ENCODE peak calls at places on chromosome 14, in four cellular contexts. One of them, this sample, is unnamed.
A peak's percentile ranks its signal among the peaks of the same experiment; 100 is the strongest.

GRCh38 chr14:50082784-50083466 is 33.4 kb downstream of the VCPKMT start:
- DNase-seq in HepG2: no peak
- DNase-seq in WTC11: no peak
- DNase-seq in K562: no peak
- DNase-seq in this sample: no peak

GRCh38 chr14:58918066-58918465 is 270.4 kb upstream of the DAAM1 start:
- DNase-seq in HepG2: no peak
- DNase-seq in WTC11: no peak
- DNase-seq in K562: no peak
- DNase-seq in this sample: no peak

GRCh38 chr14:36021030-36021422 is 155.5 kb downstream of the PTCSC3 start:
- DNase-seq in HepG2: no peak
- DNase-seq in K562: no peak
- DNase-seq in WTC11: no peak
- DNase-seq in this sample: no peak

GRCh38 chr14:63460594-63461132 is 82.5 kb downstream of the PPP2R5E start:
- DNase-seq in HepG2: no peak
- DNase-seq in WTC11: no peak
- DNase-seq in K562: no peak
- DNase-seq in this sample: no peak

GRCh38 chr14:61478971-61479473 is 157.6 kb downstream of the PRKCH start:
- DNase-seq in K562: no peak
- DNase-seq in WTC11: no peak
- DNase-seq in HepG2: no peak
- DNase-seq in this sample: no peak

GRCh38 chr14:55354500-55354899 is 57.1 kb downstream of the ATG14 start:
- DNase-seq in WTC11: peak; percentile 62
- DNase-seq in K562: no peak
- DNase-seq in HepG2: peak; percentile 41
- DNase-seq in this sample: peak; percentile 64

GRCh38 chr14:64196668-64197411 is 97.3 kb downstream of the ESR2 start:
- DNase-seq in K562: no peak
- DNase-seq in HepG2: no peak
- DNase-seq in WTC11: peak; percentile 71
- DNase-seq in this sample: peak; percentile 61

GRCh38 chr14:40093800-40094199 is 661.6 kb upstream of the FBXO33 start:
- DNase-seq in WTC11: no peak
- DNase-seq in HepG2: no peak
- DNase-seq in K562: no peak
- DNase-seq in this sample: no peak

GRCh38 chr14:74289801-74290200 is 12.9 kb downstream of the ABCD4 start:
- DNase-seq in K562: no peak
- DNase-seq in WTC11: no peak
- DNase-seq in HepG2: no peak
- DNase-seq in this sample: no peak

GRCh38 chr14:51738754-51739153 is 87.0 kb downstream of the FRMD6 start:
- DNase-seq in WTC11: peak; percentile 59
- DNase-seq in K562: no peak
- DNase-seq in HepG2: peak; percentile 4
- DNase-seq in this sample: peak; percentile 59

GRCh38 chr14:50139192-50139591 is 22.8 kb upstream of the VCPKMT start:
- DNase-seq in WTC11: no peak
- DNase-seq in K562: no peak
- DNase-seq in HepG2: no peak
- DNase-seq in this sample: no peak

GRCh38 chr14:52015411-52016030 is 26.2 kb downstream of the RTRAF start:
- DNase-seq in HepG2: peak; percentile 8
- DNase-seq in WTC11: peak; percentile 55
- DNase-seq in K562: no peak
- DNase-seq in this sample: peak; percentile 23

GRCh38 chr14:99609245-99610117 is 5.5 kb upstream of the CCDC85C start:
- DNase-seq in HepG2: peak; percentile 51
- DNase-seq in K562: no peak
- DNase-seq in WTC11: no peak
- DNase-seq in this sample: no peak

GRCh38 chr14:73254247-73255004 is 17.1 kb downstream of the PAPLN start:
- DNase-seq in HepG2: no peak
- DNase-seq in K562: no peak
- DNase-seq in WTC11: no peak
- DNase-seq in this sample: no peak

GRCh38 chr14:81506512-81506911 is 27.1 kb downstream of the SEL1L start:
- DNase-seq in WTC11: no peak
- DNase-seq in HepG2: no peak
- DNase-seq in K562: no peak
- DNase-seq in this sample: no peak

GRCh38 chr14:53696217-53696965 is 260.2 kb downstream of the BMP4 start:
- DNase-seq in WTC11: no peak
- DNase-seq in HepG2: peak; percentile 72
- DNase-seq in K562: no peak
- DNase-seq in this sample: no peak

GRCh38 chr14:54683882-54684794 is 117.2 kb downstream of the SAMD4A start:
- DNase-seq in K562: no peak
- DNase-seq in HepG2: no peak
- DNase-seq in WTC11: peak; percentile 69
- DNase-seq in this sample: no peak

GRCh38 chr14:61090432-61091216 is 109.6 kb downstream of the SLC38A6 start:
- DNase-seq in WTC11: no peak
- DNase-seq in K562: no peak
- DNase-seq in HepG2: no peak
- DNase-seq in this sample: no peak

GRCh38 chr14:84988391-84988790 is 541.6 kb upstream of the FLRT2 start:
- DNase-seq in WTC11: no peak
- DNase-seq in HepG2: no peak
- DNase-seq in K562: no peak
- DNase-seq in this sample: no peak

GRCh38 chr14:54475911-54476310 is 12.9 kb downstream of the GMFB start:
- DNase-seq in WTC11: no peak
- DNase-seq in HepG2: no peak
- DNase-seq in K562: no peak
- DNase-seq in this sample: no peak

GRCh38 chr14:21332950-21333349 is 50.9 kb downstream of the SUPT16H start:
- DNase-seq in WTC11: no peak
- DNase-seq in HepG2: no peak
- DNase-seq in K562: no peak
- DNase-seq in this sample: no peak

GRCh38 chr14:55411426-55412389 is at the start of gene ATG14:
- DNase-seq in K562: peak; percentile 89
- DNase-seq in HepG2: peak; percentile 82
- DNase-seq in WTC11: peak; percentile 83
- DNase-seq in this sample: peak; percentile 93

GRCh38 chr14:61147369-61147897 is 133.7 kb downstream of the TMEM30B start:
- DNase-seq in WTC11: no peak
- DNase-seq in K562: no peak
- DNase-seq in HepG2: no peak
- DNase-seq in this sample: no peak

GRCh38 chr14:21070083-21070609 is at the start of gene ARHGEF40:
- DNase-seq in WTC11: peak; percentile 58
- DNase-seq in K562: peak; percentile 81
- DNase-seq in HepG2: no peak
- DNase-seq in this sample: peak; percentile 65

GRCh38 chr14:23524954-23525353 is 26.6 kb downstream of the ZFHX2 start:
- DNase-seq in K562: no peak
- DNase-seq in HepG2: no peak
- DNase-seq in WTC11: no peak
- DNase-seq in this sample: no peak

GRCh38 chr14:74133833-74134481 is 49.2 kb downstream of the LIN52 start:
- DNase-seq in WTC11: no peak
- DNase-seq in K562: no peak
- DNase-seq in HepG2: peak; percentile 35
- DNase-seq in this sample: peak; percentile 13

GRCh38 chr14:53043107-53043704 is 92.4 kb upstream of the FERMT2 start:
- DNase-seq in HepG2: no peak
- DNase-seq in K562: no peak
- DNase-seq in WTC11: no peak
- DNase-seq in this sample: no peak

GRCh38 chr14:95759952-95760351 is 46.0 kb upstream of the TCL1A start:
- DNase-seq in WTC11: no peak
- DNase-seq in HepG2: no peak
- DNase-seq in K562: no peak
- DNase-seq in this sample: no peak

GRCh38 chr14:52694761-52695480 is 437 bp downstream of the ERO1A start:
- DNase-seq in HepG2: peak; percentile 25
- DNase-seq in WTC11: no peak
- DNase-seq in K562: peak; percentile 11
- DNase-seq in this sample: peak; percentile 27

GRCh38 chr14:63542231-63542999 is 762 bp downstream of the PPP2R5E start:
- DNase-seq in HepG2: no peak
- DNase-seq in WTC11: peak; percentile 36
- DNase-seq in K562: peak; percentile 22
- DNase-seq in this sample: peak; percentile 14

GRCh38 chr14:26636571-26636970 is 38.7 kb upstream of the NOVA1 start:
- DNase-seq in WTC11: no peak
- DNase-seq in HepG2: no peak
- DNase-seq in K562: no peak
- DNase-seq in this sample: no peak

GRCh38 chr14:100749967-100750597 is 23.4 kb downstream of the DLK1 start:
- DNase-seq in HepG2: peak; percentile 88
- DNase-seq in K562: no peak
- DNase-seq in WTC11: no peak
- DNase-seq in this sample: no peak

GRCh38 chr14:92253381-92253894 is 69.5 kb upstream of the SLC24A4 start:
- DNase-seq in HepG2: no peak
- DNase-seq in K562: no peak
- DNase-seq in WTC11: peak; percentile 71
- DNase-seq in this sample: no peak

DNA sequence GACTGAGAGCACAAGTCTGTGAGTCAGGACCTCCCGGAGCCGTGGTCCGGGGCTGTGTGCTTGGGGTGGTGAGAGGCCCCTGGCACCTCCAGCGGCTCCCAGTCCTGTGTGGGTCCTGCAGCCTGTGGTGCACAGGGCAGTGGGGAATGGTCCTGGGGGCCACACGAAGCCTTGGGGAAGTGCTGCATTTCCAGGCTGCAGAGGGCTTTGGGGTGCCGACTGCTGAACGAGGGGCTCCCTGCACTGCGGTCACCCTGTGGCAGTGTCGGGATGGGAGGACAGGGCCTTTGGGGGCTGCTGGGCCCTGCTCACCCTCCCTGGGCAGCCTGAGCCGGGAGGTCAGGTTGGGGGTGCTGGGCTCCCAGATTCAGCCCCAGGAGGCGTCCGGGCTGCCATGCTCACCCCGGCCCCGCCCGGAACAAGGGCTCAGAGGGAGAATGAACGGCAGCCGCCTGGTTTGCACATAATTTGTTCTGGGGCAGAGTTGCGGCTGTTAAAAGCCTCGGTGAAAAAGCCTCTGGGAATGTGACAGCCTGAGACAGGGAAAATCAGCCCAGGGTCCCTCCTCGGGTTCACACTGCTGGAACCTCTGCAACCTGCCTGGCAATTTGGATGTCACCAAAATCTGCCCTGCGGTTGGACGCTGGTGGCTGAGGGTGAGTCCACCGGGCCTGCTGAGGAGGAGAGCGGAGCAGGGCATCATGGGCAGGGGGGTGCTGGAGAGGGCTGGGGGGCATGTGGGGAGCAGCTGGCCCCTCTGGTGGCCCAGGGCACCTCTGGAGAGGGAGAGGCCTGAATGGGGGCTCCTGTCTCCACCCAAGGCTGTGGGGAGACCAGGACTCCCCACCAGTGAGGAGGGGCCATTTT is 109.2 kb downstream of the KIF26A start:
- DNase-seq in K562: no peak
- DNase-seq in WTC11: no peak
- DNase-seq in HepG2: no peak
- DNase-seq in this sample: no peak
- TF ChIP-seq ELF4 in K562: no peak
- TF ChIP-seq ELF4 in WTC11: no peak
- TF ChIP-seq ELF4 in HepG2: no peak
- TF ChIP-seq ELF4 in this sample: no peak

DNA sequence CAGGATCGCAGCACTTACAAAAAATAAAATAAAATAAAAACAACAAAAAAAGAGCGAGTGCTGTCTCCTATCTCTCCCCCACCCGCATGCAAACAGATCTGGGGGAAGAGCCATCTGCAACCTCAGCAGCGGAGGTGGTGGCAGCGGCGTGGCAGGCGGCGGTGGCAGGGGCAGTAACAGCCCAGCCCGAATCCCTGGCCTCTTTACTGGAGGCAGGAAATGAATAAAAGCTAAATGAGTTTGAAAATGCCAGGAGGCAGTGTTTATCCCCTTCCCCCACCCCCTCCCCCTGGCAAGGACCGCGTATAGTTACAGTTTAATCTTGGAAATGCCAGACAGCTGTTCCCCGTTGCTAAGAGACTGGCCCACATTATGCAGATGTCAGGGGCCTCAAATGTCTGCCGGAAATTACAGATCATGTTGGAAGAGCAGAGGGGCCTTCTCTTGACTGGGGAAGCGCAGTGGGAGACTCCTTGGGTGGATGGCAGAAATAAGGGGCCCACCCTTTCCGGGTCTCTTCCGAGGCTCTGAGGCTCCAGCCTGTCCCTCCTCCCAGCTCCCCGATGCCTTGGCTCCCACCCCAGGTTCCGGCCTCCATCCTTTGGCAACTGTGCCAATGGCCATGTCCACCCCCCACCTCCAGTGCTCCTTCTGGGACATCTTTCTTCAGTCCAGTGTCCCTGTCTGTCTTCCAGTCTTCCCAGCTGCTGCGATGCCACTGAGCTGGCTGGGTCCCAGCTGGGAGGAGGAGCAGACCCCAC is 93.8 kb downstream of the LRRC74A start:
- DNase-seq in HepG2: peak; percentile 20
- DNase-seq in K562: no peak
- DNase-seq in WTC11: no peak
- DNase-seq in this sample: no peak
- TF ChIP-seq ELF4 in HepG2: no peak
- TF ChIP-seq ELF4 in K562: no peak
- TF ChIP-seq ELF4 in WTC11: no peak
- TF ChIP-seq ELF4 in this sample: no peak

DNA sequence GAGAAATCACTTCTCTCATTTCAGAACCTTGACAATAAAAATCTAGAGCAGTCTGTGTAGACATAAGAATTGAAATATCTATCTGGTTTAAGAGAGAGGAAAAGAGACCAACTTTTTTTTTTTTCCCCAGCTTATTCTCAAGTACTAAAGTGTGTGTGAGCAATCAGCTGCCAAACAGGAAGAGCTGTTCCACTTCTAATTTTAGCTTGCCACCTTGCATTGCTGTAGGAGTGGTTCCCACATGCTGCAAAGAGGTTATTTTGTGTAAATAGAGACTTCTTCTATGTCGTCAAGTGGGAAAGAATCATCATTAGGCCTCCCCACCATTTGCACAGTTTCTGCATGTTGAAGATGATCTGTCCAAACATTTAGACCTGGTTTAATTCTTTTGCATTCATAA is 142.6 kb downstream of the NPAS3 start:
- DNase-seq in HepG2: no peak
- DNase-seq in WTC11: no peak
- DNase-seq in K562: no peak
- DNase-seq in this sample: no peak
- TF ChIP-seq ELF4 in HepG2: no peak
- TF ChIP-seq ELF4 in WTC11: no peak
- TF ChIP-seq ELF4 in K562: no peak
- TF ChIP-seq ELF4 in this sample: no peak

DNA sequence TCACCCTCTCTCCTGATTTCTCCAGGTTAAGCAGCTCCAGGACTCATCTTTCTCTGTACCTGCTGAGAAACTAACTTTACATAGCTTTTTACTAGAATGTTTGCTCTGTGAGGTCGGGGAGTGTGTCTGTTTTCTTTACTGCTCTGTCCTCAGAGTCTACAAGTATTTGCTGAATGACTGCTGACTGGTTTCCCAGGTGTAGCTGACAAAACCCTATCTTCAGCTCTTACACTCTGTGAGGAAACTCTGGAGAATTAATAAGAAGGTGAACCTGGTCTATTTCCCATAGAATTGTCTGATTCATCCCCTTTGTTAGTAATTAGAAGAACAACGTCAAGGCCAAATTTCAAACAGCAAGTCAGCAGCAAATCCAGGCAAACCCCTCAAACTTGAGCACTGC is 226.8 kb downstream of the ZFP36L1 start:
- DNase-seq in WTC11: no peak
- DNase-seq in HepG2: peak; percentile 27
- DNase-seq in K562: no peak
- DNase-seq in this sample: no peak
- TF ChIP-seq ELF4 in WTC11: no peak
- TF ChIP-seq ELF4 in HepG2: no peak
- TF ChIP-seq ELF4 in K562: no peak
- TF ChIP-seq ELF4 in this sample: no peak